ENCODE peak calls at places on chromosomes 2 and 18, in four cellular contexts. One of them, this sample, is unnamed.

GRCh38 chr2:84919885-84920580 is 14.6 kb downstream of the TMSB10 start:
- DNase-seq in H9: no peak
- DNase-seq in IMR-90: peak
- DNase-seq in H1: no peak
- DNase-seq in this sample: peak

GRCh38 chr2:9693138-9693520 is 62.3 kb upstream of the YWHAQ start:
- DNase-seq in H9: no peak
- DNase-seq in IMR-90: peak
- DNase-seq in H1: no peak
- DNase-seq in this sample: no peak

GRCh38 chr18:61893304-61893970 is 630 bp upstream of the RNF152 start:
- DNase-seq in H9: peak
- DNase-seq in IMR-90: peak
- DNase-seq in H1: no peak
- DNase-seq in this sample: peak

GRCh38 chr18:50011813-50012445 is 183.0 kb downstream of the MYO5B start:
- DNase-seq in H9: no peak
- DNase-seq in IMR-90: peak
- DNase-seq in H1: no peak
- DNase-seq in this sample: no peak

GRCh38 chr18:13447621-13448020 is 229.1 kb downstream of the LDLRAD4 start:
- DNase-seq in H9: peak
- DNase-seq in IMR-90: peak
- DNase-seq in H1: no peak
- DNase-seq in this sample: peak

GRCh38 chr2:232479341-232480200 is 8.1 kb downstream of the ECEL1 start:
- DNase-seq in H9: no peak
- DNase-seq in IMR-90: no peak
- DNase-seq in H1: no peak
- DNase-seq in this sample: no peak

GRCh38 chr2:39488450-39488849 is 51.4 kb upstream of the MAP4K3 start:
- DNase-seq in H9: no peak
- DNase-seq in IMR-90: peak
- DNase-seq in H1: no peak
- DNase-seq in this sample: no peak

GRCh38 chr2:54384301-54385035 is 71.7 kb upstream of the SPTBN1 start:
- DNase-seq in H9: peak
- DNase-seq in IMR-90: no peak
- DNase-seq in H1: peak
- DNase-seq in this sample: no peak

GRCh38 chr2:237253046-237253723 is 160.8 kb downstream of the COL6A3 start:
- DNase-seq in H9: no peak
- DNase-seq in IMR-90: no peak
- DNase-seq in H1: no peak
- DNase-seq in this sample: no peak

GRCh38 chr2:133209325-133209724 is 358.9 kb downstream of the NCKAP5 start:
- DNase-seq in H9: no peak
- DNase-seq in IMR-90: no peak
- DNase-seq in H1: no peak
- DNase-seq in this sample: no peak

GRCh38 chr2:128605931-128606330 is 287.3 kb upstream of the HS6ST1 start:
- DNase-seq in H9: no peak
- DNase-seq in IMR-90: no peak
- DNase-seq in H1: no peak
- DNase-seq in this sample: no peak

GRCh38 chr2:69067866-69068265 is 54.9 kb downstream of the ANTXR1 start:
- DNase-seq in H9: no peak
- DNase-seq in IMR-90: no peak
- DNase-seq in H1: no peak
- DNase-seq in this sample: no peak

GRCh38 chr2:189281151-189281550 is 101.6 kb upstream of the COL5A2 start:
- DNase-seq in H9: no peak
- DNase-seq in IMR-90: peak
- DNase-seq in H1: no peak
- DNase-seq in this sample: no peak

GRCh38 chr2:101699191-101699938 is 1.9 kb downstream of the MAP4K4 start:
- DNase-seq in H9: no peak
- DNase-seq in IMR-90: no peak
- DNase-seq in H1: no peak
- DNase-seq in this sample: no peak

GRCh38 chr2:157785866-157786662 is 90.1 kb downstream of the ACVR1 start:
- DNase-seq in H9: no peak
- DNase-seq in IMR-90: peak
- DNase-seq in H1: no peak
- DNase-seq in this sample: peak

GRCh38 chr2:29443627-29444026 is 328.4 kb downstream of the CLIP4 start:
- DNase-seq in H9: no peak
- DNase-seq in IMR-90: peak
- DNase-seq in H1: no peak
- DNase-seq in this sample: peak

GRCh38 chr2:62663920-62664319 is 41.6 kb upstream of the EHBP1 start:
- DNase-seq in H9: no peak
- DNase-seq in IMR-90: no peak
- DNase-seq in H1: no peak
- DNase-seq in this sample: no peak

GRCh38 chr18:31555971-31556747 is 35.5 kb upstream of the TTR start:
- DNase-seq in H9: no peak
- DNase-seq in IMR-90: peak
- DNase-seq in H1: no peak
- DNase-seq in this sample: peak

GRCh38 chr2:70516596-70516995 is 37.0 kb downstream of the TGFA start:
- DNase-seq in H9: no peak
- DNase-seq in IMR-90: no peak
- DNase-seq in H1: no peak
- DNase-seq in this sample: no peak

GRCh38 chr2:226798422-226799210 is 1.0 kb downstream of the IRS1 start:
- DNase-seq in H9: peak
- DNase-seq in IMR-90: peak
- DNase-seq in H1: no peak
- DNase-seq in this sample: peak

GRCh38 chr2:226799976-226800940 is 638 bp upstream of the IRS1 start:
- DNase-seq in H9: peak
- DNase-seq in IMR-90: peak
- DNase-seq in H1: no peak
- DNase-seq in this sample: peak

GRCh38 chr2:226800941-226801784 is 1.5 kb upstream of the IRS1 start:
- DNase-seq in H9: peak
- DNase-seq in IMR-90: peak
- DNase-seq in H1: no peak
- DNase-seq in this sample: peak

GRCh38 chr2:226797989-226798421 is 1.6 kb downstream of the IRS1 start:
- DNase-seq in H9: no peak
- DNase-seq in IMR-90: peak
- DNase-seq in H1: no peak
- DNase-seq in this sample: no peak

GRCh38 chr2:226799211-226799975 is at the start of gene IRS1:
- DNase-seq in H9: peak
- DNase-seq in IMR-90: peak
- DNase-seq in H1: no peak
- DNase-seq in this sample: peak
- H2AK5ac ChIP-seq in H9: no peak
- H2AK5ac ChIP-seq in IMR-90: peak
- H2AK5ac ChIP-seq in H1: no peak
- H2AK5ac ChIP-seq in this sample: no peak

DNA sequence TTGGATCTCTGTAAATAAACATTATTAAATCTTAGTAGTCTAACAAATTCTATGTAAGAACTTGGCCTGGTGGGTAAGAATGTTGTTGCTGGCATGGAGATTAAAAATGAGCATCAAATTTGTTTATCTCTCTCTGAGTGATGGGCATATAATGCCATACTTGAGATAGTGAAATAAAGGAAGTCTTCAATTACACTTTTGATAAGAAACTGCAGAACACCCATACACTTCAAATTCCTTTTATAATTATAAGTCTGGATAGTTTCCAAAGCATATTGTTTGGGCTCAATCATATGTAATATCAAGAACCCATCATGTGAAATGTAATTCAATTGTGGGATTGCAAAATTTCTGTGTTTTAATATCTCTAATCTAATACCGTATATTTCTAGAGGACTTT is 47.4 kb upstream of the PARD3B start:
- DNase-seq in H9: no peak
- DNase-seq in IMR-90: no peak
- DNase-seq in H1: no peak
- DNase-seq in this sample: no peak
- H4K5ac ChIP-seq in H9: no peak
- H4K5ac ChIP-seq in IMR-90: no peak
- H4K5ac ChIP-seq in H1: no peak
- H4K5ac ChIP-seq in this sample: no peak

GRCh38 chr2:111709321-111709720 is 174.7 kb downstream of the ANAPC1 start:
- DNase-seq in H9: no peak
- DNase-seq in IMR-90: no peak
- DNase-seq in H1: no peak
- DNase-seq in this sample: no peak
- H2AK5ac ChIP-seq in H9: no peak
- H2AK5ac ChIP-seq in IMR-90: no peak
- H2AK5ac ChIP-seq in H1: no peak
- H2AK5ac ChIP-seq in this sample: no peak

GRCh38 chr18:34511435-34511834 is 198.7 kb upstream of the DTNA start:
- DNase-seq in H9: no peak
- DNase-seq in IMR-90: no peak
- DNase-seq in H1: no peak
- DNase-seq in this sample: no peak
- H4K5ac ChIP-seq in H9: no peak
- H4K5ac ChIP-seq in IMR-90: no peak
- H4K5ac ChIP-seq in H1: no peak
- H4K5ac ChIP-seq in this sample: no peak

GRCh38 chr2:217662984-217663602 is 339.7 kb downstream of the TNS1 start:
- DNase-seq in H9: no peak
- DNase-seq in IMR-90: peak
- DNase-seq in H1: no peak
- DNase-seq in this sample: no peak
- H2AK5ac ChIP-seq in H9: no peak
- H2AK5ac ChIP-seq in IMR-90: peak
- H2AK5ac ChIP-seq in H1: no peak
- H2AK5ac ChIP-seq in this sample: no peak

GRCh38 chr18:67815280-67815679 is 298.8 kb upstream of the DSEL start:
- DNase-seq in H9: no peak
- DNase-seq in IMR-90: no peak
- DNase-seq in H1: no peak
- DNase-seq in this sample: no peak
- H4K5ac ChIP-seq in H9: no peak
- H4K5ac ChIP-seq in IMR-90: no peak
- H4K5ac ChIP-seq in H1: no peak
- H4K5ac ChIP-seq in this sample: no peak